ENCODE peak calls at places on chromosomes 16 and 17, in eight cellular contexts. Y, T, K, Z, N, H, A and F are unnamed samples.
A peak's percentile ranks its signal among the peaks of the same experiment; 100 is the strongest.

GRCh38 chr17:51739245-51739886 is 419.1 kb downstream of the CA10 start:
- DNase-seq in K (no peak), T (no peak), N (no peak), Z (no peak), A (no peak), Y (no peak), H (peak; percentile 12), F (no peak)

GRCh38 chr16:1053700-1054368 is 18.7 kb upstream of the SSTR5 start:
- DNase-seq in A (no peak), Y (no peak), H (no peak), K (no peak), T (no peak), Z (no peak), N (no peak), F (no peak)

GRCh38 chr17:180380-181212 is 854 bp downstream of the DOC2B start:
- DNase-seq in K (peak; percentile 47), Y (no peak), H (peak; percentile 43), Z (no peak), T (no peak), A (no peak), N (no peak), F (peak; percentile 76)

GRCh38 chr16:30764816-30765465 is 2.8 kb downstream of the RNF40 start:
- DNase-seq in Y (no peak), T (no peak), A (no peak), Z (no peak), K (no peak), H (no peak), N (no peak), F (no peak)

GRCh38 chr17:22695228-22695619 is 1002.9 kb downstream of the KCNJ18 start:
- DNase-seq in N (no peak), Y (no peak), K (peak; percentile 55), Z (no peak), T (no peak), A (no peak), H (no peak), F (no peak)

GRCh38 chr16:48617104-48617503 is 7.1 kb upstream of the N4BP1 start:
- DNase-seq in Z (no peak), N (no peak), K (no peak), T (no peak), Y (no peak), A (no peak), H (no peak), F (no peak)

GRCh38 chr16:55728797-55729196 is 73.0 kb downstream of the SLC6A2 start:
- DNase-seq in Z (no peak), A (no peak), H (no peak), K (peak; percentile 32), Y (no peak), N (no peak), T (no peak), F (no peak)

GRCh38 chr16:68481636-68482035 is 33.3 kb upstream of the SMPD3 start:
- DNase-seq in H (no peak), A (no peak), Z (no peak), K (no peak), N (no peak), Y (no peak), T (no peak), F (no peak)

GRCh38 chr17:7782237-7782636 is 51.8 kb upstream of the KDM6B start:
- DNase-seq in K (no peak), H (no peak), N (peak; percentile 37), A (no peak), T (no peak), Z (peak; percentile 56), Y (no peak), F (no peak)

GRCh38 chr17:55278173-55278748 is 13.5 kb downstream of the HLF start:
- DNase-seq in Y (no peak), Z (no peak), T (no peak), N (no peak), K (no peak), A (no peak), H (no peak), F (no peak)

GRCh38 chr17:3034578-3034920 is 28.9 kb downstream of the OR1D5 start:
- DNase-seq in Z (no peak), K (no peak), A (no peak), N (no peak), H (no peak), T (no peak), Y (no peak), F (no peak)

GRCh38 chr17:49111934-49112333 is 20.6 kb upstream of the B4GALNT2 start:
- DNase-seq in K (no peak), H (no peak), Z (no peak), T (no peak), N (no peak), A (no peak), Y (no peak), F (no peak)

GRCh38 chr16:77788196-77789084 is at the start of gene VAT1L:
- DNase-seq in Y (no peak), Z (peak; percentile 45), K (peak; percentile 58), T (no peak), H (peak; percentile 60), A (peak; percentile 50), N (no peak), F (peak; percentile 64)

GRCh38 chr17:63772801-63773271 is 561 bp downstream of the CCDC47 start:
- DNase-seq in Y (no peak), T (no peak), H (no peak), K (peak; percentile 7), Z (peak; percentile 12), A (no peak), N (peak; percentile 30), F (no peak)

GRCh38 chr16:31265329-31266245 is 5.8 kb downstream of the ITGAM start:
- DNase-seq in N (peak; percentile 10), H (no peak), A (no peak), K (peak; percentile 82), Y (no peak), T (peak; percentile 91), Z (no peak), F (no peak)

GRCh38 chr16:67699265-67699664 is 19.9 kb downstream of the GFOD2 start:
- DNase-seq in K (no peak), Y (no peak), H (no peak), N (no peak), T (no peak), Z (no peak), A (no peak), F (no peak)

GRCh38 chr17:79997004-79997673 is 38.5 kb downstream of the TBC1D16 start:
- DNase-seq in N (no peak), K (no peak), Z (no peak), T (no peak), Y (no peak), A (no peak), H (no peak), F (no peak)

GRCh38 chr17:732788-733720 is 658 bp downstream of the TLCD3A start:
- DNase-seq in Z (peak; percentile 20), T (peak; percentile 32), N (peak; percentile 20), H (peak; percentile 29), A (no peak), K (peak; percentile 57), Y (peak; percentile 23), F (peak; percentile 49)

GRCh38 chr17:15463363-15463762 is 4.1 kb downstream of the CDRT4 start:
- DNase-seq in N (peak; percentile 88), H (peak; percentile 13), K (peak; percentile 72), T (peak; percentile 15), A (no peak), Y (no peak), Z (peak; percentile 83), F (peak; percentile 20)

GRCh38 chr17:7747586-7747985 is 30.0 kb downstream of the DNAH2 start:
- DNase-seq in Z (peak; percentile 59), Y (no peak), H (no peak), A (no peak), N (peak; percentile 49), T (no peak), K (peak; percentile 10), F (no peak)

GRCh38 chr16:29029168-29029994 is 44.5 kb downstream of the LAT start:
- DNase-seq in Z (peak; percentile 68), Y (no peak), K (peak; percentile 98), H (no peak), N (peak; percentile 87), T (peak; percentile 68), A (no peak), F (no peak)

GRCh38 chr16:66064811-66065530 is 301.5 kb upstream of the CDH5 start:
- DNase-seq in A (no peak), N (peak; percentile 5), Y (no peak), T (no peak), Z (no peak), H (no peak), K (no peak), F (no peak)

GRCh38 chr17:63635787-63636186 is 13.6 kb downstream of the MAP3K3 start:
- DNase-seq in Z (peak; percentile 53), A (peak; percentile 9), N (no peak), K (no peak), T (no peak), Y (no peak), H (no peak), F (no peak)

GRCh38 chr17:45705123-45706009 is 78.8 kb upstream of the CRHR1 start:
- DNase-seq in T (peak; percentile 86), A (no peak), K (peak; percentile 86), H (no peak), Z (no peak), Y (peak; percentile 31), N (peak; percentile 22), F (no peak)

GRCh38 chr17:47882247-47882646 is 13.8 kb upstream of the SP2 start:
- DNase-seq in K (peak; percentile 73), T (no peak), Y (no peak), Z (peak; percentile 57), N (peak; percentile 69), A (no peak), H (no peak), F (no peak)

GRCh38 chr16:27318399-27319256 is 4.9 kb downstream of the IL4R start:
- DNase-seq in N (no peak), H (no peak), T (peak; percentile 46), Y (no peak), A (peak; percentile 12), Z (no peak), K (no peak), F (no peak)

GRCh38 chr17:19753049-19753444 is 4.9 kb upstream of the ALDH3A1 start:
- DNase-seq in N (peak; percentile 92), Z (peak; percentile 98), Y (peak; percentile 98), H (no peak), A (peak; percentile 77), T (peak; percentile 79), K (peak; percentile 96), F (no peak)

GRCh38 chr16:3866703-3867431 is 13.6 kb downstream of the CREBBP start:
- DNase-seq in Z (no peak), N (no peak), K (no peak), T (no peak), H (no peak), A (no peak), Y (no peak), F (no peak)

GRCh38 chr17:17167356-17167755 is 38.8 kb downstream of the PLD6 start:
- DNase-seq in A (no peak), Y (no peak), T (no peak), H (no peak), Z (no peak), N (no peak), K (no peak), F (no peak)

GRCh38 chr17:57940217-57940616 is 15.0 kb downstream of the CUEDC1 start:
- DNase-seq in T (no peak), Y (no peak), A (peak; percentile 31), K (no peak), H (no peak), N (peak; percentile 61), Z (no peak), F (no peak)

GRCh38 chr16:56477096-56477878 is 25.9 kb downstream of the OGFOD1 start:
- DNase-seq in T (no peak), N (peak; percentile 91), Z (peak; percentile 78), H (no peak), A (no peak), K (peak; percentile 80), Y (peak; percentile 20), F (no peak)

GRCh38 chr16:87461466-87461975 is 31.3 kb downstream of the ZCCHC14 start:
- DNase-seq in N (no peak), Z (no peak), H (peak; percentile 86), K (peak; percentile 87), T (peak; percentile 97), Y (peak; percentile 69), A (no peak), F (peak; percentile 96)

GRCh38 chr17:61289408-61290385 is 109.9 kb upstream of the TBX2 start:
- DNase-seq in A (no peak), Y (no peak), Z (no peak), T (no peak), N (no peak), K (no peak), H (peak; percentile 72), F (no peak)

GRCh38 chr17:44203731-44204452 is 4.2 kb upstream of the ATXN7L3 start:
- DNase-seq in N (peak; percentile 70), T (peak; percentile 58), H (peak; percentile 46), Y (no peak), A (no peak), Z (peak; percentile 60), K (peak; percentile 43), F (no peak)